ENCODE peak calls at places on chromosomes 7 and 10, in five cellular contexts. J, S, F, T and C are unnamed samples.

GRCh38 chr7:128662091-128662490 is 10.0 kb upstream of the GARIN1A start:
- DNase-seq in J (no peak), S (no peak), F (no peak), T (no peak), C (no peak)

GRCh38 chr7:47401571-47402570 is 180.0 kb downstream of the TNS3 start:
- DNase-seq in J (no peak), S (no peak), F (no peak), T (no peak), C (no peak)

GRCh38 chr10:31034041-31034918 is 2.6 kb upstream of the ZNF438 start:
- DNase-seq in J (no peak), S (peak; percentile 75), F (peak; percentile 98), T (no peak), C (peak; percentile 91)

GRCh38 chr7:90412458-90413184 is 9.4 kb downstream of the CLDN12 start:
- DNase-seq in J (no peak), S (no peak), F (no peak), T (no peak), C (peak; percentile 15)

GRCh38 chr7:151432658-151433521 is 7.1 kb downstream of the CRYGN start:
- DNase-seq in J (no peak), S (no peak), F (no peak), T (no peak), C (no peak)

GRCh38 chr7:49783446-49783845 is 10.0 kb downstream of the VWC2 start:
- DNase-seq in J (no peak), S (no peak), F (no peak), T (no peak), C (no peak)

GRCh38 chr10:129509155-129509554 is 42.1 kb downstream of the MGMT start:
- DNase-seq in J (no peak), S (no peak), F (no peak), T (no peak), C (no peak)

GRCh38 chr10:68023292-68023691 is 51.8 kb downstream of the HERC4 start:
- DNase-seq in J (no peak), S (no peak), F (no peak), T (no peak), C (no peak)

GRCh38 chr7:33807779-33808482 is 97.4 kb upstream of the BMPER start:
- DNase-seq in J (peak; percentile 43), S (peak; percentile 67), F (peak; percentile 91), T (no peak), C (peak; percentile 91)

GRCh38 chr10:24307173-24307572 is 98.2 kb downstream of the KIAA1217 start:
- DNase-seq in J (no peak), S (no peak), F (peak; percentile 60), T (no peak), C (no peak)

GRCh38 chr10:58513189-58514101 is 773 bp downstream of the BICC1 start:
- DNase-seq in J (peak; percentile 65), S (peak; percentile 73), F (peak; percentile 87), T (peak; percentile 73), C (peak; percentile 83)

GRCh38 chr10:14879055-14879800 is 562 bp downstream of the SUV39H2 start:
- DNase-seq in J (no peak), S (no peak), F (peak; percentile 11), T (no peak), C (peak; percentile 26)

GRCh38 chr7:131157530-131158243 is 170.0 kb upstream of the MKLN1 start:
- DNase-seq in J (no peak), S (no peak), F (peak; percentile 50), T (peak; percentile 72), C (peak; percentile 52)

GRCh38 chr7:5607958-5608656 is 173.4 kb downstream of the RNF216 start:
- DNase-seq in J (no peak), S (no peak), F (no peak), T (no peak), C (no peak)

GRCh38 chr10:132306951-132307751 is 599 bp downstream of the STK32C start:
- DNase-seq in J (peak; percentile 43), S (no peak), F (no peak), T (no peak), C (no peak)

GRCh38 chr7:116595063-116595462 is 70.2 kb downstream of the CAV1 start:
- DNase-seq in J (no peak), S (no peak), F (no peak), T (no peak), C (no peak)

GRCh38 chr7:16526742-16527540 is at the start of gene LRRC72:
- DNase-seq in J (no peak), S (no peak), F (no peak), T (no peak), C (no peak)

GRCh38 chr10:71268247-71268691 is 50.8 kb upstream of the SLC29A3 start:
- DNase-seq in J (peak; percentile 68), S (no peak), F (peak; percentile 67), T (no peak), C (peak; percentile 86)

GRCh38 chr10:17616403-17617030 is 657 bp downstream of the HACD1 start:
- DNase-seq in J (peak; percentile 97), S (no peak), F (peak; percentile 43), T (peak; percentile 78), C (peak; percentile 65)

GRCh38 chr7:4738711-4739527 is 36.5 kb upstream of the AP5Z1 start:
- DNase-seq in J (peak; percentile 54), S (peak; percentile 80), F (peak; percentile 89), T (peak; percentile 71), C (peak; percentile 84)

GRCh38 chr7:73742753-73743641 is 4.4 kb upstream of the ABHD11 start:
- DNase-seq in J (peak; percentile 38), S (no peak), F (no peak), T (no peak), C (peak; percentile 44)

GRCh38 chr7:67918158-67918557 is 921.5 kb downstream of the TYW1 start:
- DNase-seq in J (no peak), S (no peak), F (no peak), T (no peak), C (no peak)

GRCh38 chr7:33868151-33868550 is 37.2 kb upstream of the BMPER start:
- DNase-seq in J (no peak), S (no peak), F (no peak), T (no peak), C (peak; percentile 84)

GRCh38 chr10:478471-479245 is 210.8 kb downstream of the DIP2C start:
- DNase-seq in J (no peak), S (no peak), F (no peak), T (no peak), C (no peak)

GRCh38 chr7:73734619-73735525 is 3.7 kb downstream of the ABHD11 start:
- DNase-seq in J (peak; percentile 79), S (peak; percentile 80), F (peak; percentile 67), T (peak; percentile 78), C (peak; percentile 90)

GRCh38 chr10:123135415-123136141 is at the start of gene HMX3:
- DNase-seq in J (no peak), S (no peak), F (no peak), T (peak; percentile 55), C (peak; percentile 61)

GRCh38 chr7:157817944-157818700 is 481.3 kb downstream of the DNAJB6 start:
- DNase-seq in J (no peak), S (no peak), F (no peak), T (no peak), C (no peak)

GRCh38 chr10:58220769-58221448 is 46.8 kb downstream of the IPMK start:
- DNase-seq in J (no peak), S (no peak), F (peak; percentile 60), T (no peak), C (peak; percentile 73)

GRCh38 chr10:98886686-98887085 is 349.0 kb downstream of the HPSE2 start:
- DNase-seq in J (no peak), S (peak; percentile 16), F (no peak), T (no peak), C (peak; percentile 73)

GRCh38 chr7:157710396-157710795 is 373.6 kb downstream of the DNAJB6 start:
- DNase-seq in J (no peak), S (no peak), F (no peak), T (no peak), C (no peak)

GRCh38 chr7:155763721-155764431 is 48.4 kb downstream of the SHH start:
- DNase-seq in J (no peak), S (no peak), F (no peak), T (no peak), C (peak; percentile 72)
- H3K4me3 ChIP-seq in J (no peak overlapping the region), S (no peak overlapping the region), F (no peak overlapping the region), T (no peak overlapping the region), C (no peak overlapping the region)

GRCh38 chr10:119352042-119352441 is 144.7 kb downstream of the GRK5 start:
- DNase-seq in J (no peak), S (no peak), F (no peak), T (no peak), C (no peak)
- TF ChIP-seq CTCF in J (no peak), S (no peak), F (no peak), T (no peak), C (no peak)

GRCh38 chr7:152706465-152706864 is 30.5 kb upstream of the XRCC2 start:
- DNase-seq in J (no peak), S (no peak), F (no peak), T (no peak), C (no peak)
- H3K4me3 ChIP-seq in J (no peak overlapping the region), S (no peak overlapping the region), F (peak overlapping the region; percentile 4), T (no peak overlapping the region), C (peak overlapping the region; percentile 8)

GRCh38 chr10:110919349-110919931 is at the start of gene SHOC2:
- DNase-seq in J (peak; percentile 99), S (no peak), F (no peak), T (peak; percentile 99), C (peak; percentile 83)
- TF ChIP-seq CTCF in J (peak; percentile 28), S (peak; percentile 6), F (peak; percentile 25), T (peak; percentile 44), C (peak; percentile 23)

DNA sequence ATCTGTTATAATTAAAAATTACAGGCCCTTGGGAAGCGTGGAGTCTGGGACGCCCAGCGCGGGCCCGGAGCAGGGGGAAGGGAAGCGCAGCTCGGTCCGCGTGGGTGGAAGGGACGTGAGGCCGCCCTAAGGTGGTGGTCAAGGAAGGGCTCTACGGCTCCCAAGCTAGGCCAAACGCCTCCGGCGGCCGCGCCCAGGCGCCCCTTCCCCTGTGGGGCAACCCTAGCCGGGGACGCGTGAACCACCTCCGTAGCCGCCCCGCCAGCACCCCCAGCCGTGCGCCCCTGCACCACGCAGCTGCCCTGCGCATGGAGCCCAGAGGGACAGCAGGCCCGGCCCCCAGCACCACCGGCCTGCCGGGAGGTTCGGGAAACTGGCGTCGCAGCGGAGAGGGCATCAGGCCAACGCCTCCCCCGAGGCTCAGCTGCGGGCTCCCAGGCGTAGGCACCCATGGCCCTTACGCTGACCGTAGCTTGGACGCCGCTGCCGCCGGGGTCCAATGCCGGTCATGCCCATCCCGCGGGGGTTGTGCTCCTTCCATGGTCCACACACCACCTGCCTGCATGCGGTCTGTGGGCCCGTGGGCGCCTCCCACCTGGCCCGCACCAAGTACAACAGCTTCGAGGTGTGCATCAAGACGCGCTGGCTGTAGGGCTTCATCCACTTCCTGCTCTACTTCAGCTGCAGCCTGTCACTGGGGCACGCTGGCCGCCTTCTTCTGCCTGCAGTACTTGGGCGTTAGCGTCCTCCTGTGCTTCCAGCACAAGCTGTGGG is 166.7 kb downstream of the SEPTIN7 start:
- DNase-seq in J (no peak), S (no peak), F (no peak), T (no peak), C (no peak)
- H3K4me3 ChIP-seq in J (no peak overlapping the region), S (no peak overlapping the region), F (no peak overlapping the region), T (peak overlapping the region; percentile 21), C (no peak overlapping the region)

GRCh38 chr7:78019457-78020130 is 221.0 kb downstream of the PHTF2 start:
- DNase-seq in J (peak; percentile 86), S (peak; percentile 33), F (peak; percentile 78), T (peak; percentile 92), C (peak; percentile 61)
- TF ChIP-seq CTCF in J (peak; percentile 19), S (no peak), F (no peak), T (peak; percentile 37), C (no peak)

GRCh38 chr7:76380623-76380966 is 21.8 kb upstream of the YWHAG start:
- DNase-seq in J (no peak), S (no peak), F (peak; percentile 56), T (no peak), C (no peak)
- H3K4me3 ChIP-seq in J (no peak overlapping the region), S (no peak overlapping the region), F (no peak overlapping the region), T (peak overlapping the region; percentile 43), C (peak overlapping the region; percentile 46)